ENCODE peak calls at places on chromosomes 6 and 20, in four cellular contexts. D, E, M and A are unnamed samples.

GRCh38 chr6:76697585-76697984 is 625.1 kb upstream of the IMPG1 start:
- DNase-seq in D (no peak), E (no peak), M (peak), A (peak)

GRCh38 chr6:35363293-35363750 is 21.0 kb downstream of the PPARD start:
- DNase-seq in D (peak), E (peak), M (peak), A (peak)

GRCh38 chr6:391559-392440 is at the start of gene IRF4:
- DNase-seq in D (no peak), E (no peak), M (no peak), A (peak)

GRCh38 chr20:21780528-21780927 is 75.1 kb downstream of the PAX1 start:
- DNase-seq in D (no peak), E (no peak), M (no peak), A (no peak)

GRCh38 chr6:111150577-111150976 is 63.3 kb downstream of the SLC16A10 start:
- DNase-seq in D (no peak), E (no peak), M (no peak), A (no peak)

GRCh38 chr6:113381957-113382356 is 475.2 kb upstream of the MARCKS start:
- DNase-seq in D (peak), E (peak), M (peak), A (peak)

GRCh38 chr6:11251553-11252358 is 19.3 kb upstream of the NEDD9 start:
- DNase-seq in D (no peak), E (peak), M (peak), A (peak)

GRCh38 chr20:62818592-62819493 is 2.0 kb downstream of the COL9A3 start:
- DNase-seq in D (peak), E (no peak), M (peak), A (peak)

GRCh38 chr20:41618807-41619294 is 674 bp upstream of the CHD6 start:
- DNase-seq in D (no peak), E (peak), M (peak), A (no peak)

DNA sequence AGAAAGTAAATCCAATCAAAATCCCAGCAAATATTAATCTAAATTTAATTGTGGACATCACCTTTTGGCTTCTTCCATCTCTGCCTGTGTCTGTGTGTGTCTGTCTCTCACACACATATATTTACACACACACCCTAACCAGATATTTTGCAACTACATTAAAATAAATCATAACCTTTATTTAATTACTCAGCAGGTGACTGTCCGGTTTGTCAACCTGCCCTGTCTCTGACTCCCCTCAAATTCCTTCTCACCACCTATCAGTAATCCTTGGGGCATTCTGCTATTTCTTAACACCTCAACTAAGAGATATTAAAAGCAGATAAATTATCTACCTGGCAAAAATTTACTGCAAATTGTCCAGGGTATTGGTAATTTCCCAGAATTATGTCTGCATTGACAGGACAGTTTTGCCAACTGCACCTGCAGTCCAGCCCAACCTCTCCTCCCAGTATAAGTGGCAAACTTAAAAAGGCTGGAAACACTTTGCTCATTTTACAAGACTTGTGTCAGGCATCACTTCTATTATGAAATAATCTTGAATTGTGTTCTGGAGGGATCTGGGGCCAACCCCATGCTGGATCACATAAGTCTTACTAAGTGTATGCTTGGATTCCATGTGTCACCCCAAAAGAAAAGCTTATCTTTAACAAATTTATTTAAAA is 216.1 kb downstream of the GMDS start:
- DNase-seq in D (no peak), E (no peak), M (no peak), A (no peak)
- H3K4me3 ChIP-seq in D (no peak), E (no peak), M (no peak), A (no peak)

DNA sequence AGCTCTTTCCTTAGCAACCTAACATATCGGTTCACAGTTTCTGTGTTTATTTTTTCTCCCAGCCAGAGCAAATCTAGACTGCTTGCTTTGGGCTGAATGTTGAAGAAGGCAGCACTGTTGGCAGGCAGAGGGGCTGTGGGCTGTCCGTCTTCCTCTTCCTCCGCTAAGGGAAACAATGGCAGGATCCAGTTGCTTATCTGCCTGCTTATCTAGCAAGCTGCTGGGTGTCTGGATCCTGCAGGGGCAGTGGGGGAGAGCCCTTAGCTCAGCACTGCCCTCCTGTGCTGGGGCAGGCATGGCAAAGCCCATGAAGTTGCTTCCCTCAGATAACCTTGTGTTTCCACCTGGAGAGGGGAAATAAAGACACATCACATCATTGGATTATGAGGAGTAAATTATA is 92.7 kb upstream of the CD93 start:
- DNase-seq in D (no peak), E (no peak), M (peak), A (no peak)
- TF ChIP-seq CTCF in D (peak), E (no peak), M (no peak), A (no peak)

GRCh38 chr6:18388252-18388651 is 1.1 kb downstream of the RNF144B start:
- DNase-seq in D (no peak), E (no peak), M (peak), A (no peak)

GRCh38 chr6:18387061-18387721 is at the start of gene RNF144B:
- DNase-seq in D (peak), E (peak), M (peak), A (peak)

GRCh38 chr6:18389479-18389878 is 2.3 kb downstream of the RNF144B start:
- DNase-seq in D (no peak), E (peak), M (peak), A (peak)

GRCh38 chr6:18390476-18390875 is 3.3 kb downstream of the RNF144B start:
- DNase-seq in D (no peak), E (no peak), M (peak), A (no peak)

GRCh38 chr6:18388942-18389341 is 1.8 kb downstream of the RNF144B start:
- DNase-seq in D (no peak), E (peak), M (peak), A (peak)
- H3K4me3 ChIP-seq in D (no peak), E (no peak), M (peak), A (no peak)

GRCh38 chr6:27617700-27618689 is 145.1 kb upstream of the ZNF184 start:
- DNase-seq in D (peak), E (peak), M (peak), A (no peak)
- TF ChIP-seq CTCF in D (peak), E (no peak), M (no peak), A (peak)

GRCh38 chr6:106290032-106290431 is 35.5 kb downstream of the ATG5 start:
- DNase-seq in D (no peak), E (no peak), M (no peak), A (no peak)
- H3K4me3 ChIP-seq in D (no peak), E (no peak), M (no peak), A (no peak)

DNA sequence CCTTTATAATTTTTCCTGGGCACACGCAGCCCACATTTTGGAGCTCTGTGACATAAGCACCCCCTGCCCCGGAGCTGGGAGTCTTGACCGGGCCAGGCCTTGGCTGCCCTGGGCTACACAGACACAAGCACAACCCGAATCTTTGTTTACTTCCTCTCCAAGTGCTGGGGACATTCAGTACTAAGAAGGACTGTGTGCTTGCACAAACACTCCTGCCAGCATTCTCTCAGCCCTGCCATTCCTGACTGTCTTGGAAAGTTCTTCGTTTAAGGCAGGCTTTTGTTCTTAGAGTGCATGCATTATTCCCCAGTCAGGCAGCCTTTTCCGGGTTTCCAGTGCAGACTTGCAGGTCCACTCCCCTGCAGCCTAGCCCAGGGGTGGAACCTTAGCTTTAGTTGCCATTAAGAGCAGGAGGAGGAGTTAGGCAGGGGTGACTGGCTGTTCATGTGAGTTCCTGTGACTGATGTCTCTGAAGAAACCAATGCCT is 28.6 kb downstream of the FOXO3 start:
- DNase-seq in D (peak), E (peak), M (peak), A (peak)
- TF ChIP-seq CTCF in D (no peak), E (no peak), M (no peak), A (no peak)

DNA sequence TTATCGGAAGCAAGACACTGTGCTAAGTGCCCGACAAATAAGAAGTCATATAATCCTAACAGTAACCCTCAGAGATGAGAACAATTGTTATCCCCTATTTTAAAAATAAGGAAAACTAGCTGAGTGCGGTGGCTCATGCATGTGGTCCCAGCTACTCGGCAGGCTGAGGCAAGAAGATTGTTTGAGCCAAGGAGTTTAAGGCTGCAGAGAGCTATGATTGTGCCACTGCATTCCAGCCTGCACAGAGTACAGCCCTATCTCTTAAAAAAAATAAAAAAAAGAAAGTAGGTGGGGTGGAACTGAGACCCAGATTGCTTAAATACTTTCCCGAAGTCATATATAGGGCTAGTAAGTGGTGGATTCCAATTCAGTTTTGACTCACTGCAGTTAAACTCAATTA is 84.7 kb downstream of the UST start:
- DNase-seq in D (no peak), E (peak), M (no peak), A (no peak)
- H3K4me3 ChIP-seq in D (no peak), E (no peak), M (no peak), A (no peak)

GRCh38 chr6:79694623-79695311 is 63.6 kb downstream of the SH3BGRL2 start:
- DNase-seq in D (no peak), E (no peak), M (no peak), A (no peak)
- TF ChIP-seq CTCF in D (peak), E (peak), M (peak), A (no peak)